ENCODE peak calls at places on chromosomes 12 and 14, in six cellular contexts. S is H1, H is H9, X is IMR-90, Z is trophoblast cell, L is mesenchymal stem cell. Y is an unnamed sample.
A peak's percentile ranks its signal among the peaks of the same experiment; 100 is the strongest.

GRCh38 chr12:52532636-52533035 is 12.4 kb upstream of the KRT5 start:
- DNase-seq in S (no peak), H (no peak), X (no peak), Z (no peak), L (no peak), Y (no peak)

GRCh38 chr14:79265366-79265765 is 945.9 kb downstream of the DIO2 start:
- DNase-seq in S (no peak), H (no peak), X (peak; percentile 73), Z (no peak), L (no peak), Y (no peak)

GRCh38 chr12:9651265-9651729 is 18.2 kb upstream of the CLEC2D start:
- DNase-seq in S (no peak), H (no peak), X (peak; percentile 67), Z (peak; percentile 18), L (peak; percentile 65), Y (no peak)

GRCh38 chr12:105601158-105601557 is 270.7 kb downstream of the C12orf75 start:
- DNase-seq in S (no peak), H (no peak), X (peak; percentile 13), Z (peak; percentile 30), L (peak; percentile 47), Y (no peak)

GRCh38 chr12:127570793-127571360 is 696.1 kb upstream of the TMEM132C start:
- DNase-seq in S (no peak), H (no peak), X (no peak), Z (no peak), L (peak; percentile 34), Y (no peak)

GRCh38 chr14:90726656-90727055 is 89.6 kb downstream of the TTC7B start:
- DNase-seq in S (no peak), H (peak; percentile 45), X (peak; percentile 37), Z (peak; percentile 24), L (peak; percentile 13), Y (no peak)

GRCh38 chr14:106691601-106692291 is 1165.4 kb downstream of the TMEM121 start:
- DNase-seq in S (peak; percentile 39), H (no peak), X (no peak), Z (peak; percentile 4), L (no peak), Y (no peak)

GRCh38 chr14:50670196-50670875 is 2.2 kb upstream of the SAV1 start:
- DNase-seq in S (no peak), H (peak; percentile 55), X (peak; percentile 49), Z (peak; percentile 88), L (no peak), Y (no peak)

GRCh38 chr14:34029921-34030334 is 79.1 kb upstream of the EGLN3 start:
- DNase-seq in S (peak; percentile 47), H (peak; percentile 36), X (no peak), Z (no peak), L (peak; percentile 52), Y (no peak)

GRCh38 chr14:56304456-56304855 is 186.2 kb downstream of the PELI2 start:
- DNase-seq in S (no peak), H (no peak), X (no peak), Z (no peak), L (no peak), Y (no peak)

GRCh38 chr12:122841544-122842321 is 6.5 kb downstream of the HIP1R start:
- DNase-seq in S (no peak), H (peak; percentile 51), X (peak; percentile 82), Z (peak; percentile 77), L (peak; percentile 84), Y (no peak)

GRCh38 chr14:93105362-93105761 is 10.4 kb downstream of the ITPK1 start:
- DNase-seq in S (no peak), H (no peak), X (peak; percentile 75), Z (peak; percentile 74), L (peak; percentile 51), Y (no peak)

DNA sequence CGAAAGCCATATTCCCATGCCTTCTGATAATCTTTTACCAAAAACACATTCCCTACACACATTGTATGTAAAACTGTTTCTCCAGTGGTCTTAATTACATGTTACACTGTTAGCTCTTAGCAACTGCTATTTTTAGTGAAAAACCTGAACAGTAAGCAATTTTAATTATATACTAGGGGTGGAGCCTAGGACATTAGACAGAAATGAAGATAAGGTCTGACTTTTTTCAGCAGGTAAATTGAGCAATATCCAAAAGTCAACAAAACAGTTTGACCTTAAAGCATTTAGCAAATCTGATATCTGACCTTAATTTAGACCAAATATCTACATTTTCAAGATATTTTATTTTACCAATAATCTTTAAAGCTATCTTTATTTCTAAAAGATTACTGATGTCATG is 60.2 kb downstream of the PDE6H start:
- DNase-seq in S (no peak), H (no peak), X (no peak), Z (no peak), L (no peak), Y (no peak)
- H2AFZ ChIP-seq in S (no peak overlapping the region), H (no peak overlapping the region), X (no peak overlapping the region), Z (no peak overlapping the region), L (no peak overlapping the region), Y (no peak overlapping the region)

DNA sequence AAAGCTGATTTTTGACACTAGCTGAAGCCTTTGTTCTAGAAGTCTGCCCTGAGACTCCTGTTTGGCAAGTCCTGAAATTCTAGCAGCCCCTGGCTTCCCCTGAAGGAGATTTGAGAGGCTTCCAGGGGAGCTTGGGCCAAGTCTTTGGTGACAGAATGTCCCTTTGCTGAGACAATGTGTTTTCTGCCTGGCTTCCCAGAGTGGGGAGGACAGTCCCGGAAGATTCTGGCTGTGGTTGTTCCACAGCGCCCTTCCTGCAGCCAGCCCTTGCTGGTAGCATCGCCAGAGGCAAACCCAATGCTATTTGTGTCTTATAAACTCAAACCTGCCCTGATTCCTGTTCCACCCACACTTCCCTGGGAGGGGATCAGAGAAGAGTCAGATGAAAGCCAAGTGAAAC is 56.4 kb upstream of the OAS1 start:
- DNase-seq in S (no peak), H (no peak), X (no peak), Z (peak; percentile 47), L (no peak), Y (no peak)
- H3K18ac ChIP-seq in S (no peak overlapping the region), H (no peak overlapping the region), X (no peak overlapping the region), Z (no peak overlapping the region), L (no peak overlapping the region), Y (peak overlapping the region; percentile 7)

GRCh38 chr12:44034916-44035315 is 199.0 kb downstream of the TMEM117 start:
- DNase-seq in S (no peak), H (no peak), X (no peak), Z (peak; percentile 7), L (no peak), Y (no peak)

GRCh38 chr12:44031472-44032185 is 195.7 kb downstream of the TMEM117 start:
- DNase-seq in S (no peak), H (no peak), X (peak; percentile 28), Z (no peak), L (no peak), Y (no peak)

GRCh38 chr12:44038411-44038810 is 202.5 kb downstream of the TMEM117 start:
- DNase-seq in S (no peak), H (no peak), X (no peak), Z (no peak), L (no peak), Y (no peak)

DNA sequence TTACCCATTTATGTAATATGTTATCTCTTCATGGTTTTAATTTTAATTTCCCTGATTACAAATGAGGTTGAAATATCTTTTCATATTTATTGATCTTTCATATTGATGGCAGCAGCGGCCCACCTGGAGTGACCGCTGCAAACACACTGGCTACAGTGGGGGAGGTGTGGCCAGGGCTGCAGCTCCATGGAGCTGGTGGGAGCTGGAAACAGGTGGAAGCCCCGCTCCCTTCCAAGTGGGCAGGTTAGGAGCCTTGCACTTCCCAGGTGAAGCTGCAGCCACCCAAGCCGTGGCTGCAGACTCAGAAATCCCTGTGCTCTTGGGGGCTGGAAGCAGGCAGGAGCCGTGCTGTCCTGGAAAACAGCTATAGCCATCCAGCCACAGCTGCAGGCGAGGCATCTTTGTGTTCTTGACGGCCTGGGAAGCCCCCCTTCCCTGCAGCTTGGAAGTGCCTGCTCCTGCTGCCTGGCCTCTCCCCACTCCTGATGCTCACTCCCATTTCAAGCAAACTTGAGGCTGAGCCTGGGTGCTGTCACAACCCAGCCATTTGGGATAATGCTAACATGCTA is 201.1 kb downstream of the TMEM117 start:
- DNase-seq in S (no peak), H (no peak), X (no peak), Z (no peak), L (no peak), Y (no peak)
- H4K8ac ChIP-seq in S (no peak overlapping the region), H (no peak overlapping the region), X (no peak overlapping the region), Z (no peak overlapping the region), L (no peak overlapping the region), Y (no peak overlapping the region)

GRCh38 chr14:102557434-102558226 is 34.8 kb upstream of the RCOR1 start:
- DNase-seq in S (no peak), H (no peak), X (no peak), Z (no peak), L (no peak), Y (no peak)

GRCh38 chr14:102556098-102556677 is 36.3 kb upstream of the RCOR1 start:
- DNase-seq in S (no peak), H (no peak), X (no peak), Z (no peak), L (no peak), Y (no peak)

GRCh38 chr14:102560436-102561261 is 31.8 kb upstream of the RCOR1 start:
- DNase-seq in S (no peak), H (no peak), X (no peak), Z (no peak), L (no peak), Y (no peak)

GRCh38 chr14:102558566-102558965 is 33.9 kb upstream of the RCOR1 start:
- DNase-seq in S (no peak), H (no peak), X (no peak), Z (no peak), L (no peak), Y (no peak)

GRCh38 chr14:102554835-102555819 is 37.3 kb upstream of the RCOR1 start:
- DNase-seq in S (peak; percentile 83), H (peak; percentile 90), X (no peak), Z (peak; percentile 49), L (peak; percentile 38), Y (peak; percentile 47)
- H2AFZ ChIP-seq in S (no peak overlapping the region), H (no peak overlapping the region), X (peak overlapping the region; percentile 96), Z (peak overlapping the region; percentile 94), L (peak overlapping the region; percentile 79), Y (peak overlapping the region; percentile 94)

GRCh38 chr12:42960087-42960527 is 370.6 kb upstream of the PRICKLE1 start:
- DNase-seq in S (no peak), H (no peak), X (peak; percentile 2), Z (no peak), L (no peak), Y (no peak)
- H3K18ac ChIP-seq in S (no peak overlapping the region), H (no peak overlapping the region), X (no peak overlapping the region), Z (no peak overlapping the region), L (no peak overlapping the region), Y (no peak overlapping the region)

DNA sequence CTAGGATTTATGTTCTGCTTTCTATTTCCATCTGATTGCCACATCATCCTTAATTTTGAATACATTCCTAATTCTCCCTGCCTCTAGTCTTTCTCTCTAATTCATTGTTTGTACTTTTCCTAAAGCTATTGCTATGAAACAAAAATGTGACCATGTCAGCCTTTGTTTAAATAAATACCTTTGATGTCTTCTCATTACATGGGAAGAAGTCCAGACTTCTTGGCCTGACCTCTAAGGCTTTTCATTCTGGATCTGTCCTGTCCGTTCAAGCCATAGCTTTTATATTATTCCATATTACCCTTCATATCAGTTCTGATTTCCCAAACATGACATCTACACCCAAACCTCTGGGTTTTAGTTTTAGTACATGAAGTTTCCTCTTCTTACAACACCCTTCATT is 91.4 kb downstream of the CDK17 start:
- DNase-seq in S (no peak), H (no peak), X (peak; percentile 45), Z (no peak), L (peak; percentile 5), Y (no peak)
- H4K8ac ChIP-seq in S (no peak overlapping the region), H (no peak overlapping the region), X (no peak overlapping the region), Z (no peak overlapping the region), L (no peak overlapping the region), Y (no peak overlapping the region)